ENCODE peak calls at places on chromosomes 13 and 19, in five cellular contexts. E is activated B cell treated with CpG ODN at 0.5 μM for 24 hours, T is astrocyte of the cerebellum, D is mucosa of descending colon, R is fibroblast of pulmonary artery. N is an unnamed sample.

GRCh38 chr19:18607222-18608101 is 863 bp upstream of the CRLF1 start:
- DNase-seq in R (no peak), E (no peak), T (no peak), D (no peak), N (no peak)

GRCh38 chr19:35264281-35265125 is 4.3 kb upstream of the USF2 start:
- DNase-seq in D (no peak), T (no peak), E (peak; percentile 15), R (no peak), N (no peak)

GRCh38 chr13:46728777-46729176 is 68.2 kb downstream of the ESD start:
- DNase-seq in E (no peak), T (no peak), R (peak; percentile 12), D (no peak), N (no peak)

GRCh38 chr19:17035842-17036424 is 9.3 kb upstream of the CPAMD8 start:
- DNase-seq in D (peak; percentile 34), T (no peak), E (no peak), R (no peak), N (no peak)

GRCh38 chr13:33745370-33746324 is 72.3 kb upstream of the RFC3 start:
- DNase-seq in T (no peak), D (no peak), E (no peak), R (no peak), N (no peak)

GRCh38 chr19:11261431-11261901 is 858 bp downstream of the DOCK6 start:
- DNase-seq in D (peak; percentile 24), T (no peak), R (no peak), E (no peak), N (peak; percentile 83)

GRCh38 chr19:49106648-49107135 is 7.5 kb upstream of the LIN7B start:
- DNase-seq in T (no peak), D (peak; percentile 80), E (peak; percentile 56), R (peak; percentile 58), N (peak; percentile 84)

GRCh38 chr19:29544656-29545360 is 19.0 kb downstream of the VSTM2B start:
- DNase-seq in E (no peak), T (no peak), R (no peak), D (no peak), N (no peak)

GRCh38 chr13:113624235-113624587 is 33.8 kb downstream of the ATP4B start:
- DNase-seq in E (no peak), R (no peak), T (no peak), D (no peak), N (no peak)

GRCh38 chr13:53052675-53053074 is 24.1 kb downstream of the OLFM4 start:
- DNase-seq in E (no peak), R (no peak), T (no peak), D (no peak), N (no peak)

GRCh38 chr19:19595171-19595701 is 23.3 kb downstream of the PBX4 start:
- DNase-seq in D (peak; percentile 46), R (peak; percentile 14), T (no peak), E (no peak), N (no peak)

GRCh38 chr19:54470991-54471782 is 1.9 kb downstream of the CDC42EP5 start:
- DNase-seq in D (peak; percentile 71), T (no peak), E (no peak), R (no peak), N (no peak)

GRCh38 chr13:80012281-80012680 is 328.6 kb downstream of the SPRY2 start:
- DNase-seq in E (no peak), R (peak; percentile 42), T (no peak), D (peak; percentile 6), N (no peak)

GRCh38 chr13:30148171-30148754 is 159.1 kb downstream of the KATNAL1 start:
- DNase-seq in R (no peak), D (peak; percentile 20), E (no peak), T (no peak), N (no peak)

GRCh38 chr13:30373727-30374126 is 48.6 kb upstream of the UBE2L5 start:
- DNase-seq in R (no peak), D (peak; percentile 42), T (no peak), E (no peak), N (no peak)

GRCh38 chr13:77874406-77874805 is 44.2 kb downstream of the EDNRB start:
- DNase-seq in R (peak; percentile 65), E (no peak), T (peak; percentile 15), D (no peak), N (no peak)

GRCh38 chr19:55435020-55435419 is 8.1 kb downstream of the SHISA7 start:
- DNase-seq in D (no peak), R (no peak), E (no peak), T (no peak), N (no peak)

GRCh38 chr13:95243207-95243606 is 58.0 kb downstream of the ABCC4 start:
- DNase-seq in E (no peak), R (no peak), D (no peak), T (no peak), N (no peak)

GRCh38 chr13:84661718-84662117 is 779.4 kb upstream of the SLITRK1 start:
- DNase-seq in R (no peak), E (no peak), T (no peak), D (no peak), N (no peak)

GRCh38 chr13:43874512-43875092 is 4.9 kb downstream of the CCDC122 start:
- DNase-seq in T (no peak), R (peak; percentile 60), E (no peak), D (no peak), N (no peak)

GRCh38 chr19:47036233-47036651 is 12.2 kb downstream of the TMEM160 start:
- DNase-seq in E (no peak), D (peak; percentile 80), R (no peak), T (no peak), N (peak; percentile 58)

GRCh38 chr13:62293081-62293480 is 877.4 kb upstream of the PCDH20 start:
- DNase-seq in T (no peak), E (no peak), D (no peak), R (peak; percentile 3), N (no peak)

GRCh38 chr13:26017932-26018690 is 33.7 kb downstream of the SHISA2 start:
- DNase-seq in R (peak; percentile 41), E (no peak), T (no peak), D (no peak), N (no peak)

GRCh38 chr13:74438911-74439310 is 304.7 kb upstream of the KLF12 start:
- DNase-seq in R (no peak), E (no peak), T (no peak), D (no peak), N (no peak)

GRCh38 chr13:98022210-98022609 is 68.7 kb downstream of the IPO5 start:
- DNase-seq in T (peak; percentile 23), E (no peak), R (peak; percentile 69), D (no peak), N (no peak)

GRCh38 chr13:101736551-101736950 is 284.1 kb downstream of the ITGBL1 start:
- DNase-seq in E (no peak), T (no peak), R (no peak), D (no peak), N (no peak)

GRCh38 chr19:58450836-58451357 is 525 bp upstream of the ZNF324B start:
- DNase-seq in R (no peak), E (no peak), T (no peak), D (peak; percentile 73), N (no peak)

GRCh38 chr19:49205114-49205513 is 47.5 kb downstream of the TRPM4 start:
- DNase-seq in R (no peak), T (no peak), D (no peak), E (no peak), N (no peak)

GRCh38 chr13:51585234-51585672 is 991 bp downstream of the WDFY2 start:
- DNase-seq in T (no peak), D (peak; percentile 16), R (peak; percentile 35), E (no peak), N (no peak)

GRCh38 chr13:39493966-39494365 is 109.0 kb downstream of the LHFPL6 start:
- DNase-seq in D (no peak), E (no peak), R (no peak), T (no peak), N (no peak)

GRCh38 chr19:1232231-1232637 is 5.6 kb downstream of the CBARP start:
- DNase-seq in D (no peak), R (no peak), E (no peak), T (no peak), N (no peak)
- TF ChIP-seq CTCF in D (no peak), R (no peak), E (no peak), T (no peak), N (no peak)

GRCh38 chr19:15986694-15987093 is 37.9 kb downstream of the OR10H4 start:
- DNase-seq in E (no peak), R (no peak), D (no peak), T (no peak), N (no peak)
- TF ChIP-seq CTCF in E (no peak), R (no peak), D (no peak), T (no peak), N (no peak)

GRCh38 chr13:94195715-94196114 is 283.8 kb downstream of the DCT start:
- DNase-seq in D (no peak), T (peak; percentile 93), E (no peak), R (peak; percentile 83), N (no peak)

GRCh38 chr13:94198666-94199065 is 280.8 kb downstream of the DCT start:
- DNase-seq in D (no peak), R (peak; percentile 31), E (no peak), T (peak; percentile 27), N (no peak)

GRCh38 chr13:94192576-94192975 is 286.9 kb downstream of the DCT start:
- DNase-seq in R (peak; percentile 45), E (no peak), T (no peak), D (peak; percentile 62), N (peak; percentile 50)

GRCh38 chr13:94199135-94199534 is 280.3 kb downstream of the DCT start:
- DNase-seq in D (no peak), R (no peak), T (no peak), E (no peak), N (no peak)

DNA sequence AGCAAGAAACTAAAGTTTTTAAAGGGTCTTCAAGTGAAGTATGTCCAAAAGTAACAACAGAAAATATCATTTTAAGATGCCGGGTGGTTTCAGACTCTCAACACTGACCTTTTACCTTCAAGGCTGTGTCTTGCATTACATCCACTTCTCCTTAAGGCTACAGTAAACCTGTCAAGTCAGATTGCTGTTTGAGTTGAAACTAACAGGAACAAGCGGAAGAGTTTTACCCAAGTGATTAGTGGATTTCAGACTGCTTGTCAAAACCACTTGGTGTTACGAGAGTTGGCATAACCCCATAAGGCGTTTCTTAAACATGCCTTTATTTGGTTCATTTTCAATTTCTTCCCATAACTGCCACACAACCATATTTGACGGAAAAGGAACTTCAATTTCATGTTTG is 283.1 kb downstream of the DCT start:
- DNase-seq in E (no peak), T (no peak), R (no peak), D (no peak), N (no peak)
- TF ChIP-seq CTCF in E (no peak), T (no peak), R (no peak), D (no peak), N (no peak)

DNA sequence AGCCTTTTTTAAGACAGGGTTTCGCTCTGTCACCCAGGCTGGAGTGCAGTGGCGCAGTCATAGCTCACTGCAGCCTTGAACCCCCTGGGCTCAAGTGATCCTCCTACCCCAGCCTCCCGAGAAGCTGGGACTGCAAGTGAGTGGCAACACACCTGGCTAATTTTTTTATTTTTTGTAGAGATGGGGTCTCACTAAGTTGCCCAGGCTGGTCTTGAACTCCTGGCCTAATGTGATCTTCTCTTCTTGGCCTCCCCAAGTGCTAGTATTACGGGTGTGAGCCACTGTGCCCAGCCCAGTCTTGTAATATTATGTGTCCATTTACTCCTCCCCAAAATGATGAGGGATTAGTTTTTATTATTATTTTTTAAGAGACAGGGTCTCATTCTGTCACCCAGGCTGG is 3.1 kb upstream of the LINGO3 start:
- DNase-seq in T (no peak), R (no peak), D (no peak), E (no peak), N (no peak)
- TF ChIP-seq CTCF in T (no peak), R (no peak), D (no peak), E (no peak), N (no peak)